ENCODE peak calls at places on chromosomes 4 and X, in ten cellular contexts. Y is adipocyte; N is neural progenitor cell; O is HEK293T; E is GM10248; P is activated CD4-positive, alpha-beta T cell treated with anti-CD3 and anti-CD28 coated beads, Interleukin-2, amount 50 U/mL, for 1 hour; C is T-cell; F is choroid plexus epithelial cell; D is CD8-positive, alpha-beta T cell; L is epithelial cell of prostate. H is an unnamed sample.
A peak's percentile ranks its signal among the peaks of the same experiment; 100 is the strongest.

GRCh38 chr4:2954358-2955185 is 8.6 kb downstream of the NOP14 start:
- DNase-seq in Y (no peak), N (peak; percentile 46), O (no peak), E (peak; percentile 62), P (peak; percentile 53), C (peak; percentile 44), F (no peak), D (peak; percentile 39), L (no peak), H (no peak)

GRCh38 chrX:100083146-100083715 is 326.8 kb downstream of the PCDH19 start:
- DNase-seq in Y (no peak), N (peak; percentile 80), O (no peak), E (no peak), P (no peak), C (no peak), F (no peak), D (no peak), L (no peak), H (no peak)

GRCh38 chr4:37023504-37023903 is 221.0 kb upstream of the NWD2 start:
- DNase-seq in Y (no peak), N (no peak), O (no peak), E (no peak), P (no peak), C (no peak), F (no peak), D (no peak), L (no peak), H (no peak)

GRCh38 chr4:74738756-74739155 is 55.6 kb downstream of the BTC start:
- DNase-seq in Y (peak; percentile 89), N (no peak), O (no peak), E (no peak), P (no peak), C (no peak), F (no peak), D (no peak), L (peak; percentile 62), H (no peak)

GRCh38 chrX:83916525-83916924 is 55.6 kb downstream of the CYLC1 start:
- DNase-seq in Y (peak; percentile 63), N (peak; percentile 46), O (peak; percentile 43), E (peak; percentile 2), P (no peak), C (no peak), F (peak; percentile 0), D (no peak), L (no peak), H (no peak)

GRCh38 chr4:131534944-131535640 is 1614.0 kb upstream of the PCDH10 start:
- DNase-seq in Y (no peak), N (no peak), O (no peak), E (no peak), P (no peak), C (no peak), F (no peak), D (no peak), L (no peak), H (no peak)

GRCh38 chr4:128707864-128708263 is 101.6 kb upstream of the JADE1 start:
- DNase-seq in Y (peak; percentile 50), N (no peak), O (no peak), E (no peak), P (no peak), C (no peak), F (peak; percentile 34), D (no peak), L (peak; percentile 40), H (no peak)

GRCh38 chr4:97911236-97911906 is 231.9 kb downstream of the STPG2 start:
- DNase-seq in Y (no peak), N (peak; percentile 47), O (no peak), E (no peak), P (no peak), C (no peak), F (no peak), D (no peak), L (no peak), H (peak; percentile 11)

GRCh38 chr4:60847614-60848013 is 352.5 kb upstream of the ADGRL3 start:
- DNase-seq in Y (no peak), N (no peak), O (no peak), E (no peak), P (no peak), C (no peak), F (no peak), D (no peak), L (no peak), H (no peak)

GRCh38 chr4:86011117-86011516 is 348.7 kb downstream of the MAPK10 start:
- DNase-seq in Y (peak; percentile 95), N (no peak), O (no peak), E (no peak), P (no peak), C (no peak), F (peak; percentile 96), D (no peak), L (peak; percentile 57), H (no peak)

GRCh38 chrX:40111868-40112267 is 14.1 kb upstream of the BCOR start:
- DNase-seq in Y (no peak), N (no peak), O (no peak), E (no peak), P (no peak), C (no peak), F (no peak), D (no peak), L (no peak), H (no peak)

GRCh38 chrX:103480526-103480925 is 38.8 kb downstream of the RAB40A start:
- DNase-seq in Y (no peak), N (no peak), O (no peak), E (no peak), P (no peak), C (no peak), F (no peak), D (no peak), L (no peak), H (no peak)

GRCh38 chr4:118180776-118181175 is 146.5 kb downstream of the NDST3 start:
- DNase-seq in Y (peak; percentile 26), N (no peak), O (no peak), E (no peak), P (no peak), C (no peak), F (no peak), D (no peak), L (no peak), H (no peak)

GRCh38 chr4:19844436-19844835 is 407.3 kb upstream of the SLIT2 start:
- DNase-seq in Y (peak; percentile 4), N (no peak), O (no peak), E (no peak), P (no peak), C (no peak), F (peak; percentile 67), D (no peak), L (no peak), H (no peak)

GRCh38 chr4:110869862-110870577 is 247.1 kb upstream of the PITX2 start:
- DNase-seq in Y (peak; percentile 26), N (no peak), O (no peak), E (peak; percentile 9), P (no peak), C (no peak), F (no peak), D (no peak), L (no peak), H (peak; percentile 11)

GRCh38 chr4:1237981-1238675 is 10.8 kb downstream of the CTBP1 start:
- DNase-seq in Y (no peak), N (no peak), O (no peak), E (no peak), P (no peak), C (no peak), F (no peak), D (no peak), L (no peak), H (no peak)

GRCh38 chr4:168367065-168367464 is 48.5 kb upstream of the DDX60 start:
- DNase-seq in Y (no peak), N (no peak), O (no peak), E (no peak), P (no peak), C (no peak), F (no peak), D (no peak), L (no peak), H (no peak)

GRCh38 chrX:38312436-38312835 is 14.9 kb downstream of the RPGR start:
- DNase-seq in Y (peak; percentile 6), N (no peak), O (no peak), E (no peak), P (no peak), C (no peak), F (peak; percentile 66), D (no peak), L (no peak), H (no peak)

GRCh38 chr4:40438384-40439026 is 103.4 kb downstream of the CHRNA9 start:
- DNase-seq in Y (no peak), N (no peak), O (no peak), E (no peak), P (no peak), C (no peak), F (no peak), D (no peak), L (no peak), H (no peak)